ENCODE peak calls at places on chromosomes 7 and 10, in six cellular contexts. M, D, K, H, B and T are unnamed samples.

GRCh38 chr7:101733713-101734475 is 83.5 kb upstream of the CUX1 start:
- DNase-seq in K (no peak), H (no peak), D (no peak), B (peak; percentile 38), M (no peak), T (no peak)

GRCh38 chr7:128178611-128179010 is 62.5 kb upstream of the LEP start:
- DNase-seq in B (no peak), H (no peak), K (no peak), M (no peak), D (no peak), T (no peak)

GRCh38 chr7:30206942-30207341 is 72.2 kb downstream of the MTURN start:
- DNase-seq in M (no peak), D (no peak), K (no peak), B (no peak), H (no peak), T (no peak)

GRCh38 chr10:48453451-48454301 is 147.2 kb downstream of the MAPK8 start:
- DNase-seq in K (no peak), B (no peak), M (no peak), D (no peak), H (no peak), T (no peak)

GRCh38 chr10:30459283-30459682 is 25.3 kb downstream of the MAP3K8 start:
- DNase-seq in B (no peak), H (no peak), D (no peak), K (no peak), M (no peak), T (no peak)

GRCh38 chr10:72801263-72801868 is 92.2 kb upstream of the OIT3 start:
- DNase-seq in B (no peak), D (no peak), K (no peak), M (no peak), H (no peak), T (no peak)

GRCh38 chr10:24432478-24433416 is 223.8 kb downstream of the KIAA1217 start:
- DNase-seq in K (no peak), B (no peak), M (no peak), D (no peak), H (no peak), T (no peak)

GRCh38 chr7:15921576-15921975 is 235.1 kb upstream of the MEOX2 start:
- DNase-seq in D (no peak), K (no peak), M (no peak), B (no peak), H (peak; percentile 3), T (no peak)

GRCh38 chr7:130440527-130441365 is at the start of gene CEP41:
- DNase-seq in M (peak; percentile 98), B (peak; percentile 97), K (peak; percentile 95), H (peak; percentile 96), D (peak; percentile 91), T (peak; percentile 83)

GRCh38 chr7:130441408-130441854 is 615 bp upstream of the CEP41 start:
- DNase-seq in H (no peak), K (no peak), D (no peak), M (peak; percentile 51), B (no peak), T (no peak)

GRCh38 chr7:130446285-130446684 is 5.5 kb upstream of the CEP41 start:
- DNase-seq in K (no peak), B (no peak), D (no peak), H (no peak), M (no peak), T (no peak)

GRCh38 chr7:130444230-130444629 is 3.4 kb upstream of the CEP41 start:
- DNase-seq in B (no peak), D (no peak), H (no peak), M (no peak), K (no peak), T (no peak)

DNA sequence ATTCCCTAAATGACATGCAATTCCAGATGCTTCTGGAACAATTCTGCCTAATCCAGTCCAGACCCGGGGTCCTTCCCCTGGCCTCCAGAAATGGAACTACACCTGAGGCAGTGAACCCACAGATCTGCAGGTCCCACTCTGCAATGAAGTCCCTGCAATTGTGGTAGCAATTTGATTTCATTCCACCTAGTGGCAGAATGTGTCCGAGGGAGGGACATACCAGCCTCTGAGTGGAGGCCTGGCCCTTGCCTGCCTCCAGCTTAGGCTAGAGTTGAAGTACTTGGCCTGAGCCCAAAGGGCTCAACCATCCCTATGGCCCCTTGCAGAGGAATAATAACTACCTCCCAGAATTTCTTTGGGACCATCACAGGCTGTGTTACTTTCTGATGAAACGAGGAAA is 4.2 kb upstream of the CEP41 start:
- DNase-seq in B (no peak), D (no peak), H (no peak), K (no peak), M (no peak), T (no peak)
- TF ChIP-seq CTCF in B (no peak), D (no peak), H (no peak), K (no peak), M (no peak), T (no peak)

GRCh38 chr10:101818119-101818957 is at the start of gene OGA:
- DNase-seq in M (peak; percentile 97), D (peak; percentile 96), K (peak; percentile 100), H (peak; percentile 100), B (peak; percentile 97), T (peak; percentile 96)

GRCh38 chr10:101818958-101819633 is 852 bp upstream of the OGA start:
- DNase-seq in D (no peak), M (no peak), B (peak; percentile 41), H (peak; percentile 39), K (no peak), T (no peak)

GRCh38 chr10:101816375-101816773 is 1.9 kb downstream of the OGA start:
- DNase-seq in K (no peak), H (no peak), M (no peak), D (no peak), B (no peak), T (no peak)

GRCh38 chr10:101816913-101817541 is 1.2 kb downstream of the OGA start:
- DNase-seq in M (no peak), H (no peak), K (no peak), D (no peak), B (no peak), T (no peak)

DNA sequence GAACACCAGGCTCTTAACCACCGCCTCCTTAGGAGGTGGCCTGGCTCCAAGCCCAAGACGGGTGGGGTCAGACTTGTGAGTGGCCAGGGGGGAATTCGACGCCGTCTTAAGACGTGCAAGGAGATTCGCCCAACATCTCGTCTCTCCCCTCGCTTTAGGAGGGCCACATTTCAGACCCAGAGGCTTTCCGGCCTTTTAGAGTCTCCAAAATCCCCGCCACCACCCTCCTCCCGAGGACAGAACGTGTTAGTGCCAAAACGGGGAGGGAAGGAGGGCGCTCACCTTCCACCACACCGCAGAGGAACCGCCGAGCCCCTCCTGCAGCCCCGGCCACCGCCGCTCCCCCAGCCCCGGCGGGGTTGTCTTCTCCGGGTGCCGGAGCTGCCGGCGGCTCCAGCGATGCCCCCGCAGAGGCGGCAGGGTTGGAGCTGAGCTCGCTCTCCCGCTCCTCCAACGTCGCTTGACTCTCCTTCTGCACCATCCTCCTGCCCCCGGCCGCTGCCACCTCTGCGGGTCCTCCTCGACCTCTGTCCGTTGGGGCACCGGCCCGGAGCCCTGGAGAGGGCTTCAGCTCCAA is 614 bp downstream of the OGA start:
- DNase-seq in D (peak; percentile 43), H (peak; percentile 93), M (peak; percentile 74), K (peak; percentile 90), B (peak; percentile 86), T (peak; percentile 84)
- H3K27ac ChIP-seq in D (peak overlapping the region; percentile 90), H (peak overlapping the region; percentile 95), M (peak overlapping the region; percentile 97), K (peak overlapping the region; percentile 90), B (peak overlapping the region; percentile 95), T (peak overlapping the region; percentile 94)

GRCh38 chr7:114820993-114821945 is 100.6 kb upstream of the MDFIC start:
- DNase-seq in D (no peak), B (no peak), M (no peak), K (no peak), H (no peak), T (no peak)

GRCh38 chr7:114822131-114822530 is 99.8 kb upstream of the MDFIC start:
- DNase-seq in D (no peak), M (no peak), H (no peak), B (no peak), K (no peak), T (no peak)

GRCh38 chr7:114823290-114823689 is 98.6 kb upstream of the MDFIC start:
- DNase-seq in B (no peak), H (peak; percentile 51), K (no peak), M (no peak), D (no peak), T (no peak)

GRCh38 chr7:114822844-114823243 is 99.0 kb upstream of the MDFIC start:
- DNase-seq in M (no peak), H (no peak), D (no peak), K (no peak), B (no peak), T (no peak)

GRCh38 chr7:114825423-114825951 is 96.4 kb upstream of the MDFIC start:
- DNase-seq in M (no peak), D (no peak), H (no peak), B (no peak), K (no peak), T (no peak)
- TF ChIP-seq CTCF in M (no peak), D (no peak), H (no peak), B (no peak), K (no peak), T (no peak)

DNA sequence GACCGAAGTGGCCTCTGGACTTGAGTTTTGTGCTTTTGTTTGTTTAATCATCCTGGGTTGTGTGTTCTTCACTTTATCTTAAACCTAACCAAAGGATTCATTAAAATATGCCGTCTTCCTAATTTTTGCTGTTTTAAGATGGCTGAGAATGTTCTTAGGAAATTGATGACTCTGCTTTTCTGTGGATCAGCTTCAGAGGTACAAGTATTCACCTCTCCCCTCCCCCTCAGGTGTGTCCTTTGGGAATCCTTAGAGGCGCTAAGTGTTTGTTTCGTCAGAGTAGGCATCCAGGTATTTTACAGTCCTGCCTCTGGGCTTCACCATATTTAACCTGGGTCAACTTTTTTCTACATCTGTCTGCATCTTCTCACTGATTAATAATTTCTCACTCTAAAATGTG is 1.1 kb downstream of the CCDC126 start:
- DNase-seq in M (no peak), D (no peak), K (no peak), H (peak; percentile 28), B (no peak), T (no peak)
- H3K27ac ChIP-seq in M (peak overlapping the region; percentile 90), D (no peak overlapping the region), K (no peak overlapping the region), H (no peak overlapping the region), B (peak overlapping the region; percentile 96), T (peak overlapping the region; percentile 95)

GRCh38 chr10:31707578-31708411 is 220.8 kb downstream of the ARHGAP12 start:
- DNase-seq in M (no peak), B (peak; percentile 78), K (peak; percentile 13), H (no peak), D (peak; percentile 7), T (no peak)

GRCh38 chr10:31708513-31708912 is 220.1 kb downstream of the ARHGAP12 start:
- DNase-seq in K (no peak), B (no peak), H (no peak), M (no peak), D (no peak), T (no peak)

GRCh38 chr10:31709501-31709900 is 219.1 kb downstream of the ARHGAP12 start:
- DNase-seq in K (no peak), D (no peak), H (no peak), M (no peak), B (no peak), T (no peak)

GRCh38 chr10:31706921-31707571 is 221.6 kb downstream of the ARHGAP12 start:
- DNase-seq in D (no peak), K (no peak), H (no peak), B (peak; percentile 59), M (no peak), T (no peak)

DNA sequence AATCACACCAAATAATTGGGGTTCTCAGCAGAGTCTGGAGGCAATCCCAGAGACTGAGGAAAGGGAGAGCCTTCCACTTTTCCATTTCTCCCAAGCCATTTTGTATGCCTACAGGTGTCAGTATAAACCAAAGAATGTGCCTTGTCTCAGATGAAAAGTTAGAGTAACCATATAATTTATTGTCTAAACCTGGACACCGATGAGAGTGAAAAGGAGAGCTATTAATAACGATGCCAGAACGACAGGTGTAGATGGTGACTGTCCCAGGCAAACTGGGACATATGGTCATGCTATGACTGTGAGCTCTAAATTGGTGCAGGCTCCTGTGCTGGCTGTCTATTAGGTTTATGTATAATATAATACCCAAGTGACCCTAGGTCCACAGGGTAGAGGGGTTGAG is 219.6 kb downstream of the ARHGAP12 start:
- DNase-seq in B (no peak), K (no peak), M (no peak), D (no peak), H (no peak), T (no peak)
- TF ChIP-seq CTCF in B (peak; percentile 21), K (peak; percentile 5), M (no peak), D (no peak), H (no peak), T (no peak)